ENCODE peak calls at places on chromosomes 7 and 10, in eight cellular contexts. I is lung, V is pancreas, O is mammary epithelial cell, X is IMR-90, Q is HepG2, K is coronary artery, J is neural progenitor cell. D is an unnamed sample.

GRCh38 chr10:99681553-99681952 is 22.2 kb downstream of the ENTPD7 start:
- DNase-seq in I (no peak), V (no peak), O (peak; percentile 88), X (peak; percentile 84), Q (no peak), K (no peak), J (no peak), D (no peak)

GRCh38 chr10:12418000-12418399 is 68.7 kb downstream of the CAMK1D start:
- DNase-seq in I (no peak), V (peak; percentile 41), O (no peak), X (peak; percentile 56), Q (no peak), K (no peak), J (no peak), D (peak; percentile 70)

GRCh38 chr7:116836911-116837310 is 25.5 kb upstream of the CAPZA2 start:
- DNase-seq in I (no peak), V (no peak), O (peak; percentile 76), X (no peak), Q (no peak), K (no peak), J (no peak), D (no peak)

GRCh38 chr7:34165927-34166550 is 260.7 kb downstream of the BMPER start:
- DNase-seq in I (no peak), V (no peak), O (peak; percentile 33), X (peak; percentile 60), Q (peak; percentile 25), K (no peak), J (peak; percentile 40), D (no peak)

GRCh38 chr7:108178393-108178792 is 48.2 kb upstream of the LAMB4 start:
- DNase-seq in I (no peak), V (peak; percentile 75), O (peak; percentile 17), X (no peak), Q (no peak), K (no peak), J (no peak), D (no peak)

GRCh38 chr7:138875794-138876193 is 77.8 kb upstream of the ATP6V0A4 start:
- DNase-seq in I (no peak), V (no peak), O (peak; percentile 96), X (peak; percentile 96), Q (no peak), K (no peak), J (no peak), D (no peak)

GRCh38 chr7:39527951-39528350 is 38.3 kb upstream of the YAE1 start:
- DNase-seq in I (no peak), V (no peak), O (no peak), X (peak; percentile 10), Q (no peak), K (no peak), J (no peak), D (no peak)

GRCh38 chr10:13390604-13391522 is 42.8 kb upstream of the SEPHS1 start:
- DNase-seq in I (no peak), V (no peak), O (no peak), X (no peak), Q (no peak), K (no peak), J (no peak), D (peak; percentile 22)

GRCh38 chr7:121107923-121108498 is 119.5 kb downstream of the CPED1 start:
- DNase-seq in I (no peak), V (no peak), O (peak; percentile 50), X (peak; percentile 78), Q (peak; percentile 53), K (no peak), J (peak; percentile 74), D (no peak)

GRCh38 chr7:105675873-105676484 is 94.7 kb upstream of the EFCAB10 start:
- DNase-seq in I (no peak), V (no peak), O (no peak), X (no peak), Q (no peak), K (no peak), J (no peak), D (no peak)

GRCh38 chr7:72069263-72069662 is 342.9 kb downstream of the CALN1 start:
- DNase-seq in I (no peak), V (no peak), O (no peak), X (no peak), Q (no peak), K (no peak), J (no peak), D (no peak)

GRCh38 chr7:964401-965231 is 10.1 kb upstream of the ADAP1 start:
- DNase-seq in I (no peak), V (peak; percentile 60), O (no peak), X (peak; percentile 25), Q (peak; percentile 64), K (no peak), J (peak; percentile 82), D (peak; percentile 77)

GRCh38 chr7:101119876-101120275 is 7.0 kb upstream of the SERPINE1 start:
- DNase-seq in I (no peak), V (no peak), O (no peak), X (no peak), Q (no peak), K (peak; percentile 66), J (no peak), D (no peak)

GRCh38 chr10:10598297-10598696 is 419.4 kb upstream of the CELF2 start:
- DNase-seq in I (no peak), V (no peak), O (no peak), X (no peak), Q (no peak), K (no peak), J (no peak), D (no peak)

GRCh38 chr7:66697451-66698438 is 42.8 kb upstream of the RABGEF1 start:
- DNase-seq in I (no peak), V (no peak), O (peak; percentile 22), X (peak; percentile 65), Q (peak; percentile 33), K (peak; percentile 80), J (peak; percentile 33), D (peak; percentile 52)

GRCh38 chr10:36688717-36689116 is 436.7 kb upstream of the ANKRD30A start:
- DNase-seq in I (no peak), V (no peak), O (no peak), X (no peak), Q (no peak), K (no peak), J (no peak), D (no peak)

DNA sequence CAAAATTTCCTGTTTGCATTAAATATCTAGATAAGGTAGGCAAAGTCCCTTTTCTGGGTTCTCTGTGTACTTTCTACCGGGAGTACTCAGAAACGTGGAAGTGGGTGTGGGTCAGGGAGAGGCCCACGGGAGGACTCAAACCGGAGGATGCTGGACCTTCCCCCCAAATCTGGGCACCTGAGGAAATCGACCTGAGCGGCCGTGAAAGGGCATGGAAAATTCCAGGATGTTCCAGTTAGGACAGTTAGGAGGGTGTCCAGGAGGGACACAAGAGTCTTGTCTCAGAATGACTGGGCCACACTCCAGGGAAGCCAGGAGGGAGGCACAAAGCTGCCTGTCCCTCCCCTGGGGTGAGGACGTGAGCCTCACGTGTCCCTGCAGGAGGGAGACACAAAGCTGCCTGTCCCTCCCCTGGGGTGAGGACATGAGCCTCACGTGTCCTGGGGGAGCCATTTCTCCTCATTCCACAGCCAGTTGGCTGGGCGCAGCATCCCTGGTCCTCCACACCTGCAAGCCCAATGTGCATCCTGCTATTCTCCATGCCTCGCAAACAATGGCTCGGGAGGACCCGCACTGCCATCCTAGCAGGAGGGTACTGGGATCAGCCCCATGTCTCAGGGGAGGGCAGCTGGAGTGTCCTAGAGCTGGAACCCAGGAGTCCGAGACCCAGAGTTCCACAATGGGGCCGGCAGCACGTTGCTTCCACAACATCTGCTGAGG is 190.5 kb upstream of the PPP2R2D start:
- DNase-seq in I (no peak), V (peak; percentile 39), O (no peak), X (no peak), Q (no peak), K (peak; percentile 24), J (no peak), D (no peak)
- H3K4me3 ChIP-seq in I (no peak overlapping the region), V (no peak overlapping the region), O (no peak overlapping the region), X (no peak overlapping the region), Q (no peak overlapping the region), K (no peak overlapping the region), J (no peak overlapping the region), D (no peak overlapping the region)

DNA sequence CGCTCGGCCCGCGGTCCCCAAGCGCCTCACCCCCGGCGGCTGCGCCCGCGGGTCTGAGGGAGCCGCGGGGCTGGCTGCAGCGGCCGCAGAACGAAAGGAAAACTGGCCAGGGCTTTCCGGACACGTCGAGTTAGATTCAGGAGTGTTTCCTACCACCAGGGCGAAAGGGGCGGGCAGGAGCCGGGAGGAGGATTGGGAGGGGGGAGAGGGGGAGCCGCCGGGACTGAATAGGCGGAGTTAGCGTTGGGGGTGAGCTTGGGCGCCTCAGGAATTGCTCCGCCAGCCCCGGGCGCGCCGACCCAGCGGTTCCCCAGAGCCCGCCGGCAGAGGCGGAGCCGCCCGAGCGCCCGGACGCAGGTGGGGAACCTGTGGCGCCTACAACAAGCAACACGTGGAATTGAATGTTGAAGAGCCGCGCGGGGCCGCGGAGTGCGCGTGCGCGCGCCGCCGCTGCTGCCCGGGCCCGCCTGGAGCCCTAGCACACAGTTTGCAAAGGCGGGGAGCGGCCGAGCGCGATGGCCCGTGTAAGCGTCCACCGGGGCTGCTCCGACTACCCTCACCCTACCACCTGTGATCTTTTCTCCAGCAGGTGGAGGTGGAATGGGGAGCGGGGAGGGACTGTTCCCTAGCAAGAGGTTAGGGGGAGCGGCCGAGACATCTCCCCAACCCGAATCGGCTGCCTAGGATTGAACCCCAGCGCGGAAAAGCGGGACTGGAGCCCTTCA is at the start of gene CADPS2:
- DNase-seq in I (peak; percentile 93), V (peak; percentile 92), O (peak; percentile 87), X (peak; percentile 36), Q (peak; percentile 86), K (peak; percentile 91), J (peak; percentile 92), D (peak; percentile 89)
- TF ChIP-seq CTCF in I (no peak), V (no peak), O (no peak), X (peak; percentile 3), Q (no peak), K (no peak), J (peak; percentile 34), D (peak; percentile 51)

GRCh38 chr10:102633848-102634247 is 10.4 kb upstream of the TRIM8 start:
- DNase-seq in I (no peak), V (no peak), O (no peak), X (no peak), Q (no peak), K (no peak), J (no peak), D (no peak)
- H3K27ac ChIP-seq in I (peak overlapping the region; percentile 34), V (no peak overlapping the region), O (no peak overlapping the region), X (peak overlapping the region; percentile 96), Q (no peak overlapping the region), K (peak overlapping the region; percentile 73), J (no peak overlapping the region), D (peak overlapping the region; percentile 70)

GRCh38 chr7:36456548-36456947 is 66.9 kb downstream of the ANLN start:
- DNase-seq in I (no peak), V (no peak), O (no peak), X (no peak), Q (no peak), K (no peak), J (no peak), D (no peak)

GRCh38 chr7:36456135-36456534 is 66.5 kb downstream of the ANLN start:
- DNase-seq in I (no peak), V (no peak), O (no peak), X (no peak), Q (no peak), K (no peak), J (no peak), D (no peak)

GRCh38 chr7:36462551-36463137 is 73.0 kb downstream of the ANLN start:
- DNase-seq in I (no peak), V (no peak), O (no peak), X (no peak), Q (no peak), K (no peak), J (no peak), D (no peak)

GRCh38 chr7:36460811-36461429 is 71.3 kb downstream of the ANLN start:
- DNase-seq in I (no peak), V (no peak), O (no peak), X (no peak), Q (peak; percentile 20), K (no peak), J (no peak), D (no peak)

GRCh38 chr7:36459236-36459960 is 69.7 kb downstream of the ANLN start:
- DNase-seq in I (no peak), V (no peak), O (no peak), X (no peak), Q (no peak), K (no peak), J (no peak), D (no peak)
- H3K4me3 ChIP-seq in I (no peak overlapping the region), V (no peak overlapping the region), O (no peak overlapping the region), X (no peak overlapping the region), Q (no peak overlapping the region), K (no peak overlapping the region), J (no peak overlapping the region), D (no peak overlapping the region)